ENCODE peak calls at places on chromosomes 4 and X, in eight cellular contexts. One of them, this sample, is unnamed.

GRCh38 chr4:25795566-25796454 is 67.0 kb downstream of the SEL1L3 start:
- DNase-seq in OCI-LY7: no peak
- DNase-seq in Peyer's patch: no peak
- DNase-seq in ascending aorta: no peak
- DNase-seq in left ventricle myocardium inferior: no peak
- DNase-seq in dorsolateral prefrontal cortex: no peak
- DNase-seq in stomach: no peak
- DNase-seq in AG04450: peak; percentile 32
- DNase-seq in this sample: no peak

GRCh38 chrX:30521440-30522182 is 56.0 kb downstream of the TASL start:
- DNase-seq in OCI-LY7: no peak
- DNase-seq in Peyer's patch: no peak
- DNase-seq in ascending aorta: no peak
- DNase-seq in left ventricle myocardium inferior: no peak
- DNase-seq in dorsolateral prefrontal cortex: no peak
- DNase-seq in stomach: no peak
- DNase-seq in AG04450: no peak
- DNase-seq in this sample: no peak

GRCh38 chr4:80112236-80112635 is 39.2 kb upstream of the ANTXR2 start:
- DNase-seq in OCI-LY7: no peak
- DNase-seq in Peyer's patch: no peak
- DNase-seq in ascending aorta: no peak
- DNase-seq in left ventricle myocardium inferior: peak; percentile 32
- DNase-seq in dorsolateral prefrontal cortex: no peak
- DNase-seq in stomach: no peak
- DNase-seq in AG04450: no peak
- DNase-seq in this sample: no peak

GRCh38 chrX:118254611-118255010 is 91.3 kb upstream of the WDR44 start:
- DNase-seq in OCI-LY7: peak; percentile 45
- DNase-seq in Peyer's patch: no peak
- DNase-seq in ascending aorta: no peak
- DNase-seq in left ventricle myocardium inferior: no peak
- DNase-seq in dorsolateral prefrontal cortex: peak; percentile 45
- DNase-seq in stomach: peak; percentile 58
- DNase-seq in AG04450: no peak
- DNase-seq in this sample: peak; percentile 33

GRCh38 chr4:2046031-2046961 is 12.8 kb upstream of the NAT8L start:
- DNase-seq in OCI-LY7: no peak
- DNase-seq in Peyer's patch: no peak
- DNase-seq in ascending aorta: no peak
- DNase-seq in left ventricle myocardium inferior: no peak
- DNase-seq in dorsolateral prefrontal cortex: no peak
- DNase-seq in stomach: no peak
- DNase-seq in AG04450: no peak
- DNase-seq in this sample: no peak

GRCh38 chrX:132146456-132146855 is 18.6 kb upstream of the FRMD7 start:
- DNase-seq in OCI-LY7: no peak
- DNase-seq in Peyer's patch: no peak
- DNase-seq in ascending aorta: no peak
- DNase-seq in left ventricle myocardium inferior: no peak
- DNase-seq in dorsolateral prefrontal cortex: no peak
- DNase-seq in stomach: no peak
- DNase-seq in AG04450: no peak
- DNase-seq in this sample: no peak

GRCh38 chr4:6953751-6954380 is 44.2 kb downstream of the TBC1D14 start:
- DNase-seq in OCI-LY7: no peak
- DNase-seq in Peyer's patch: peak; percentile 91
- DNase-seq in ascending aorta: no peak
- DNase-seq in left ventricle myocardium inferior: peak; percentile 81
- DNase-seq in dorsolateral prefrontal cortex: peak; percentile 47
- DNase-seq in stomach: peak; percentile 94
- DNase-seq in AG04450: peak; percentile 51
- DNase-seq in this sample: peak; percentile 56

GRCh38 chrX:134551365-134552095 is 91.6 kb downstream of the HPRT1 start:
- DNase-seq in OCI-LY7: no peak
- DNase-seq in Peyer's patch: no peak
- DNase-seq in ascending aorta: no peak
- DNase-seq in left ventricle myocardium inferior: no peak
- DNase-seq in dorsolateral prefrontal cortex: no peak
- DNase-seq in stomach: no peak
- DNase-seq in AG04450: no peak
- DNase-seq in this sample: no peak

GRCh38 chr4:58808817-58809216 is 1698.6 kb upstream of the IGFBP7 start:
- DNase-seq in OCI-LY7: no peak
- DNase-seq in Peyer's patch: no peak
- DNase-seq in ascending aorta: no peak
- DNase-seq in left ventricle myocardium inferior: no peak
- DNase-seq in dorsolateral prefrontal cortex: no peak
- DNase-seq in stomach: no peak
- DNase-seq in AG04450: no peak
- DNase-seq in this sample: no peak

GRCh38 chr4:183444953-183445543 is 612 bp downstream of the CDKN2AIP start:
- DNase-seq in OCI-LY7: peak; percentile 75
- DNase-seq in Peyer's patch: no peak
- DNase-seq in ascending aorta: no peak
- DNase-seq in left ventricle myocardium inferior: peak; percentile 45
- DNase-seq in dorsolateral prefrontal cortex: no peak
- DNase-seq in stomach: peak; percentile 46
- DNase-seq in AG04450: no peak
- DNase-seq in this sample: peak; percentile 52

GRCh38 chr4:70754470-70754869 is 32.7 kb downstream of the RUFY3 start:
- DNase-seq in OCI-LY7: peak; percentile 70
- DNase-seq in Peyer's patch: no peak
- DNase-seq in ascending aorta: no peak
- DNase-seq in left ventricle myocardium inferior: no peak
- DNase-seq in dorsolateral prefrontal cortex: no peak
- DNase-seq in stomach: no peak
- DNase-seq in AG04450: no peak
- DNase-seq in this sample: no peak

GRCh38 chrX:51420610-51421009 is 75.8 kb downstream of the NUDT11 start:
- DNase-seq in OCI-LY7: peak; percentile 73
- DNase-seq in Peyer's patch: no peak
- DNase-seq in ascending aorta: no peak
- DNase-seq in left ventricle myocardium inferior: no peak
- DNase-seq in dorsolateral prefrontal cortex: peak; percentile 25
- DNase-seq in stomach: no peak
- DNase-seq in AG04450: peak; percentile 1
- DNase-seq in this sample: no peak

GRCh38 chrX:43679058-43679457 is 23.0 kb downstream of the MAOA start:
- DNase-seq in OCI-LY7: no peak
- DNase-seq in Peyer's patch: no peak
- DNase-seq in ascending aorta: no peak
- DNase-seq in left ventricle myocardium inferior: no peak
- DNase-seq in dorsolateral prefrontal cortex: no peak
- DNase-seq in stomach: no peak
- DNase-seq in AG04450: no peak
- DNase-seq in this sample: no peak

GRCh38 chr4:56907009-56907408 is 691 bp upstream of the REST start:
- DNase-seq in OCI-LY7: no peak
- DNase-seq in Peyer's patch: no peak
- DNase-seq in ascending aorta: no peak
- DNase-seq in left ventricle myocardium inferior: no peak
- DNase-seq in dorsolateral prefrontal cortex: no peak
- DNase-seq in stomach: no peak
- DNase-seq in AG04450: no peak
- DNase-seq in this sample: no peak

GRCh38 chr4:19857405-19857804 is 394.3 kb upstream of the SLIT2 start:
- DNase-seq in OCI-LY7: no peak
- DNase-seq in Peyer's patch: no peak
- DNase-seq in ascending aorta: no peak
- DNase-seq in left ventricle myocardium inferior: no peak
- DNase-seq in dorsolateral prefrontal cortex: no peak
- DNase-seq in stomach: no peak
- DNase-seq in AG04450: peak; percentile 23
- DNase-seq in this sample: no peak

GRCh38 chr4:103354006-103354405 is 155.9 kb upstream of the CENPE start:
- DNase-seq in OCI-LY7: no peak
- DNase-seq in Peyer's patch: no peak
- DNase-seq in ascending aorta: no peak
- DNase-seq in left ventricle myocardium inferior: no peak
- DNase-seq in dorsolateral prefrontal cortex: no peak
- DNase-seq in stomach: no peak
- DNase-seq in AG04450: no peak
- DNase-seq in this sample: no peak

GRCh38 chrX:133353233-133353632 is 62.1 kb downstream of the GPC4 start:
- DNase-seq in OCI-LY7: no peak
- DNase-seq in Peyer's patch: no peak
- DNase-seq in ascending aorta: no peak
- DNase-seq in left ventricle myocardium inferior: no peak
- DNase-seq in dorsolateral prefrontal cortex: no peak
- DNase-seq in stomach: no peak
- DNase-seq in AG04450: no peak
- DNase-seq in this sample: no peak

GRCh38 chr4:10115657-10116624 is 658 bp downstream of the WDR1 start:
- DNase-seq in OCI-LY7: peak; percentile 70
- DNase-seq in Peyer's patch: peak; percentile 87
- DNase-seq in ascending aorta: no peak
- DNase-seq in left ventricle myocardium inferior: no peak
- DNase-seq in dorsolateral prefrontal cortex: peak; percentile 23
- DNase-seq in stomach: peak; percentile 75
- DNase-seq in AG04450: no peak
- DNase-seq in this sample: peak; percentile 56

GRCh38 chr4:16704488-16704887 is 194.0 kb downstream of the LDB2 start:
- DNase-seq in OCI-LY7: no peak
- DNase-seq in Peyer's patch: no peak
- DNase-seq in ascending aorta: no peak
- DNase-seq in left ventricle myocardium inferior: no peak
- DNase-seq in dorsolateral prefrontal cortex: no peak
- DNase-seq in stomach: no peak
- DNase-seq in AG04450: no peak
- DNase-seq in this sample: no peak

GRCh38 chr4:112214397-112215264 is 17.0 kb upstream of the AP1AR start:
- DNase-seq in OCI-LY7: peak; percentile 51
- DNase-seq in Peyer's patch: no peak
- DNase-seq in ascending aorta: no peak
- DNase-seq in left ventricle myocardium inferior: no peak
- DNase-seq in dorsolateral prefrontal cortex: no peak
- DNase-seq in stomach: no peak
- DNase-seq in AG04450: no peak
- DNase-seq in this sample: no peak

GRCh38 chr4:19711871-19712270 is 539.8 kb upstream of the SLIT2 start:
- DNase-seq in OCI-LY7: no peak
- DNase-seq in Peyer's patch: no peak
- DNase-seq in ascending aorta: no peak
- DNase-seq in left ventricle myocardium inferior: no peak
- DNase-seq in dorsolateral prefrontal cortex: no peak
- DNase-seq in stomach: no peak
- DNase-seq in AG04450: peak; percentile 30
- DNase-seq in this sample: no peak

GRCh38 chr4:53601251-53601764 is 10.0 kb upstream of the LNX1 start:
- DNase-seq in OCI-LY7: peak; percentile 56
- DNase-seq in Peyer's patch: no peak
- DNase-seq in ascending aorta: no peak
- DNase-seq in left ventricle myocardium inferior: peak; percentile 15
- DNase-seq in dorsolateral prefrontal cortex: no peak
- DNase-seq in stomach: no peak
- DNase-seq in AG04450: no peak
- DNase-seq in this sample: peak; percentile 68

GRCh38 chrX:71315917-71316316 is 14.4 kb downstream of the ITGB1BP2 start:
- DNase-seq in OCI-LY7: no peak
- DNase-seq in Peyer's patch: no peak
- DNase-seq in ascending aorta: no peak
- DNase-seq in left ventricle myocardium inferior: no peak
- DNase-seq in dorsolateral prefrontal cortex: no peak
- DNase-seq in stomach: no peak
- DNase-seq in AG04450: peak; percentile 37
- DNase-seq in this sample: no peak

GRCh38 chr4:25347473-25347872 is 29.6 kb upstream of the ANAPC4 start:
- DNase-seq in OCI-LY7: no peak
- DNase-seq in Peyer's patch: no peak
- DNase-seq in ascending aorta: no peak
- DNase-seq in left ventricle myocardium inferior: no peak
- DNase-seq in dorsolateral prefrontal cortex: no peak
- DNase-seq in stomach: no peak
- DNase-seq in AG04450: no peak
- DNase-seq in this sample: no peak

GRCh38 chrX:81259714-81260395 is 58.0 kb downstream of the SH3BGRL start:
- DNase-seq in OCI-LY7: no peak
- DNase-seq in Peyer's patch: no peak
- DNase-seq in ascending aorta: no peak
- DNase-seq in left ventricle myocardium inferior: no peak
- DNase-seq in dorsolateral prefrontal cortex: no peak
- DNase-seq in stomach: no peak
- DNase-seq in AG04450: no peak
- DNase-seq in this sample: no peak

GRCh38 chrX:73850124-73851013 is 287.4 kb downstream of the CHIC1 start:
- DNase-seq in OCI-LY7: no peak
- DNase-seq in Peyer's patch: no peak
- DNase-seq in ascending aorta: no peak
- DNase-seq in left ventricle myocardium inferior: no peak
- DNase-seq in dorsolateral prefrontal cortex: no peak
- DNase-seq in stomach: peak; percentile 45
- DNase-seq in AG04450: no peak
- DNase-seq in this sample: no peak
- TF ChIP-seq CTCF in OCI-LY7: no peak
- TF ChIP-seq CTCF in Peyer's patch: peak; percentile 38
- TF ChIP-seq CTCF in ascending aorta: no peak
- TF ChIP-seq CTCF in left ventricle myocardium inferior: no peak
- TF ChIP-seq CTCF in dorsolateral prefrontal cortex: no peak
- TF ChIP-seq CTCF in stomach: no peak
- TF ChIP-seq CTCF in AG04450: peak; percentile 21
- TF ChIP-seq CTCF in this sample: no peak

DNA sequence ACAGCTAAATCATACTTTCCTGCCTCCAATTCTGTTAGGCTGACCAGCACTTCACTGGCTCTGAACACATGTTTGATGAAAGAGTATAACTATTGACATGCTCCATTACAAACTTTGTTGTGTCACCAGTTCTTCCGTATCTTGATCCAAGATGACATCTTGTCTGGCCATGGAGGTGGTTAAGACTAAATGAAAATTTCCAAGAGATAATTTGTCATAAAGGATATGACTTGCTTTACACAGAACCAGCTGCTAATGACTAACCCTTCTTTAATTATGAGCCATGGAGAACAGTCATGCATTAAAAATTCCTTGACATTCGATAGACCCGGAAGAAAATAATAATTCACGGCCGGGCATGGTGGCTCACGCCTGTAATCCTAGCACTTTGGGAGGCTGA is 17.7 kb upstream of the N4BP2 start:
- DNase-seq in OCI-LY7: no peak
- DNase-seq in Peyer's patch: no peak
- DNase-seq in ascending aorta: no peak
- DNase-seq in left ventricle myocardium inferior: no peak
- DNase-seq in dorsolateral prefrontal cortex: no peak
- DNase-seq in stomach: no peak
- DNase-seq in AG04450: no peak
- DNase-seq in this sample: no peak
- TF ChIP-seq CTCF in OCI-LY7: no peak
- TF ChIP-seq CTCF in Peyer's patch: no peak
- TF ChIP-seq CTCF in ascending aorta: no peak
- TF ChIP-seq CTCF in left ventricle myocardium inferior: no peak
- TF ChIP-seq CTCF in dorsolateral prefrontal cortex: no peak
- TF ChIP-seq CTCF in stomach: no peak
- TF ChIP-seq CTCF in AG04450: no peak
- TF ChIP-seq CTCF in this sample: no peak

GRCh38 chr4:86898562-86898961 is 6.3 kb upstream of the C4orf36 start:
- DNase-seq in OCI-LY7: peak; percentile 16
- DNase-seq in Peyer's patch: no peak
- DNase-seq in ascending aorta: no peak
- DNase-seq in left ventricle myocardium inferior: no peak
- DNase-seq in dorsolateral prefrontal cortex: no peak
- DNase-seq in stomach: no peak
- DNase-seq in AG04450: no peak
- DNase-seq in this sample: no peak
- TF ChIP-seq CTCF in OCI-LY7: peak; percentile 66
- TF ChIP-seq CTCF in Peyer's patch: no peak
- TF ChIP-seq CTCF in ascending aorta: no peak
- TF ChIP-seq CTCF in left ventricle myocardium inferior: peak; percentile 33
- TF ChIP-seq CTCF in dorsolateral prefrontal cortex: no peak
- TF ChIP-seq CTCF in stomach: no peak
- TF ChIP-seq CTCF in AG04450: peak; percentile 37
- TF ChIP-seq CTCF in this sample: no peak

GRCh38 chr4:23660865-23661264 is 229.0 kb downstream of the PPARGC1A start:
- DNase-seq in OCI-LY7: no peak
- DNase-seq in Peyer's patch: no peak
- DNase-seq in ascending aorta: no peak
- DNase-seq in left ventricle myocardium inferior: no peak
- DNase-seq in dorsolateral prefrontal cortex: no peak
- DNase-seq in stomach: no peak
- DNase-seq in AG04450: no peak
- DNase-seq in this sample: no peak
- TF ChIP-seq CTCF in OCI-LY7: peak; percentile 53
- TF ChIP-seq CTCF in Peyer's patch: no peak
- TF ChIP-seq CTCF in ascending aorta: no peak
- TF ChIP-seq CTCF in left ventricle myocardium inferior: no peak
- TF ChIP-seq CTCF in dorsolateral prefrontal cortex: no peak
- TF ChIP-seq CTCF in stomach: no peak
- TF ChIP-seq CTCF in AG04450: no peak
- TF ChIP-seq CTCF in this sample: no peak